ENCODE peak calls at places on chromosome 12, in seven cellular contexts. E is H1, J is fibroblast of lung, Y is Panc1, Q is heart left ventricle, Z is colonic mucosa, B is endodermal cell. C is an unnamed sample.
A peak's percentile ranks its signal among the peaks of the same experiment; 100 is the strongest.

GRCh38 chr12:34297790-34298164 is 275.5 kb downstream of the ALG10 start:
- DNase-seq in E (no peak), J (no peak), Y (no peak), Q (no peak), Z (no peak), B (no peak), C (no peak)

GRCh38 chr12:46916796-46917419 is 91.1 kb upstream of the SLC38A4 start:
- DNase-seq in E (no peak), J (peak; percentile 33), Y (no peak), Q (peak; percentile 49), Z (no peak), B (no peak), C (no peak)

GRCh38 chr12:93982847-93983315 is 165.5 kb upstream of the PLXNC1 start:
- DNase-seq in E (no peak), J (peak; percentile 85), Y (peak; percentile 22), Q (no peak), Z (no peak), B (peak; percentile 68), C (no peak)

GRCh38 chr12:2607881-2608607 is 186.7 kb upstream of the FKBP4 start:
- DNase-seq in E (no peak), J (no peak), Y (no peak), Q (no peak), Z (no peak), B (no peak), C (peak; percentile 54)

GRCh38 chr12:94149781-94150482 is 1.6 kb downstream of the PLXNC1 start:
- DNase-seq in E (no peak), J (peak; percentile 45), Y (no peak), Q (peak; percentile 74), Z (peak; percentile 54), B (peak; percentile 89), C (no peak)

GRCh38 chr12:12133259-12133658 is 62.5 kb downstream of the BCL2L14 start:
- DNase-seq in E (no peak), J (no peak), Y (no peak), Q (no peak), Z (no peak), B (no peak), C (no peak)

GRCh38 chr12:57755454-57756372 is 810 bp downstream of the MARCHF9 start:
- DNase-seq in E (no peak), J (no peak), Y (no peak), Q (peak; percentile 69), Z (peak; percentile 70), B (peak; percentile 83), C (no peak)

GRCh38 chr12:80861636-80862378 is 75.9 kb downstream of the LIN7A start:
- DNase-seq in E (no peak), J (peak; percentile 82), Y (no peak), Q (no peak), Z (no peak), B (no peak), C (no peak)

GRCh38 chr12:69052613-69053408 is 119.8 kb upstream of the CPM start:
- DNase-seq in E (peak; percentile 71), J (peak; percentile 73), Y (no peak), Q (no peak), Z (no peak), B (peak; percentile 90), C (no peak)

GRCh38 chr12:57047981-57048380 is 1.9 kb downstream of the MYO1A start:
- DNase-seq in E (no peak), J (no peak), Y (no peak), Q (no peak), Z (no peak), B (no peak), C (no peak)

GRCh38 chr12:116820077-116820656 is 61.1 kb downstream of the HRK start:
- DNase-seq in E (no peak), J (no peak), Y (no peak), Q (no peak), Z (no peak), B (no peak), C (no peak)

GRCh38 chr12:111636209-111636928 is 37.3 kb upstream of the ATXN2 start:
- DNase-seq in E (peak; percentile 13), J (peak; percentile 80), Y (no peak), Q (peak; percentile 69), Z (peak; percentile 31), B (peak; percentile 90), C (no peak)

GRCh38 chr12:122001379-122002209 is 20.1 kb upstream of the BCL7A start:
- DNase-seq in E (no peak), J (no peak), Y (no peak), Q (no peak), Z (no peak), B (no peak), C (no peak)

GRCh38 chr12:47079894-47080724 is at the start of gene AMIGO2:
- DNase-seq in E (no peak), J (peak; percentile 61), Y (no peak), Q (peak; percentile 72), Z (peak; percentile 40), B (peak; percentile 88), C (no peak)

GRCh38 chr12:53810950-53811349 is 59.2 kb upstream of the CISTR start:
- DNase-seq in E (no peak), J (no peak), Y (no peak), Q (no peak), Z (no peak), B (no peak), C (no peak)

GRCh38 chr12:3277261-3277943 is 200.2 kb downstream of the TSPAN9 start:
- DNase-seq in E (no peak), J (no peak), Y (no peak), Q (no peak), Z (no peak), B (no peak), C (peak; percentile 53)

GRCh38 chr12:27284751-27285150 is 40.7 kb downstream of the STK38L start:
- DNase-seq in E (no peak), J (peak; percentile 47), Y (no peak), Q (no peak), Z (no peak), B (no peak), C (no peak)

GRCh38 chr12:132848521-132848920 is 19.9 kb upstream of the GOLGA3 start:
- DNase-seq in E (no peak), J (no peak), Y (no peak), Q (no peak), Z (no peak), B (no peak), C (no peak)

GRCh38 chr12:47312794-47313426 is 233.2 kb upstream of the AMIGO2 start:
- DNase-seq in E (no peak), J (no peak), Y (no peak), Q (no peak), Z (no peak), B (no peak), C (no peak)

GRCh38 chr12:70398862-70399261 is 32.8 kb downstream of the KCNMB4 start:
- DNase-seq in E (no peak), J (no peak), Y (no peak), Q (no peak), Z (no peak), B (no peak), C (no peak)

GRCh38 chr12:107369006-107369405 is 275.7 kb upstream of the CRY1 start:
- DNase-seq in E (no peak), J (no peak), Y (no peak), Q (no peak), Z (no peak), B (no peak), C (no peak)

GRCh38 chr12:104669057-104669770 is 212.5 kb downstream of the CHST11 start:
- DNase-seq in E (no peak), J (peak; percentile 33), Y (no peak), Q (peak; percentile 71), Z (peak; percentile 41), B (peak; percentile 74), C (no peak)
- TF ChIP-seq CTCF in E (no peak), J (peak; percentile 27), Y (peak; percentile 27), Q (no peak), Z (no peak), B (no peak), C (peak; percentile 4)

DNA sequence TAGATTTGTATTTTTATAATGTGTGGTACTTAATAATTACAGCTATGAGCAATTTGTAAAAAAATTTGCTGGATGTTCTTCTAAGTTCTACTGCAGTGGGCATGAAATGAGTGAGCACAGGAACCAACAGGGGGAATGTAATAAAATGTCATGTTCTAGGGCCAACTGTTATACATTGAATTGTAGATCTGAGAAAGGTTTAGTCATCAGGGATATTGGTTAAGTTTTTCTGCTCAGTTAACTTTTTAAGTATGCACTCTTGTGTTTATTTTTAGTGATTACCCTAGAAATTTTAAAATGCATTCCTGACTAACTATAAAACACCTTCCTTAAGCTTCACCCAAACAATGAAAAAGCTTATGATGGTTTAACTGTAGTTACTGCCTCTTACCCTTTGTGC is 101.8 kb downstream of the CAND1 start:
- DNase-seq in E (no peak), J (no peak), Y (no peak), Q (no peak), Z (no peak), B (no peak), C (no peak)
- H3K4me3 ChIP-seq in E (no peak overlapping the region), J (no peak overlapping the region), Y (no peak overlapping the region), Q (no peak overlapping the region), Z (no peak overlapping the region), B (no peak overlapping the region), C (no peak overlapping the region)

GRCh38 chr12:64351265-64351664 is 39.3 kb downstream of the C12orf56 start:
- DNase-seq in E (no peak), J (no peak), Y (no peak), Q (no peak), Z (no peak), B (no peak), C (no peak)

GRCh38 chr12:64347630-64348029 is 42.9 kb downstream of the C12orf56 start:
- DNase-seq in E (no peak), J (no peak), Y (no peak), Q (no peak), Z (no peak), B (no peak), C (no peak)

DNA sequence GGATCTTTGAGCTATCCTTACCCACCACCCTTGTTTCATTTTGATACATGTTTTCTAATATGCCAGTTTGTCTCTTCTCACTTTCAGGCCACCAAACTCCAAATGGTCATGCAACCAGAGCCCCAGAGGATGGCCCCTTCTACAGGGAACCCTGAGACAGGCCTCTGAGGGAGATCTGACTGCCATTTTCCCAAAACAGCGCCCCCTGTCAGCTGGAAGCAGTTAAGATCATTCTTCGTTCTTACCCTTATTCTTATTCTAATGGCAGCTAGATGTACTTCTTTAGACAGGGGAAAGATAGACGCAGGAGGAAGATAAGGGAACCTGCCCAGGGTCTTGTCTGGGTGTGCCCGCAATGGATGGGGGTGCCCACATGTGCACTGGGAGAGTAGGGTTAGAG is 38.4 kb downstream of the C12orf56 start:
- DNase-seq in E (no peak), J (no peak), Y (no peak), Q (no peak), Z (no peak), B (peak; percentile 63), C (no peak)
- TF ChIP-seq CTCF in E (peak; percentile 7), J (no peak), Y (no peak), Q (no peak), Z (no peak), B (peak; percentile 35), C (no peak)

GRCh38 chr12:31872831-31873604 is 86.2 kb upstream of the RESF1 start:
- DNase-seq in E (no peak), J (no peak), Y (no peak), Q (no peak), Z (no peak), B (no peak), C (no peak)

GRCh38 chr12:31874961-31875608 is 84.1 kb upstream of the RESF1 start:
- DNase-seq in E (no peak), J (peak; percentile 18), Y (no peak), Q (peak; percentile 82), Z (peak; percentile 25), B (peak; percentile 81), C (no peak)

GRCh38 chr12:31877884-31878283 is 81.3 kb upstream of the RESF1 start:
- DNase-seq in E (no peak), J (no peak), Y (no peak), Q (no peak), Z (no peak), B (peak; percentile 53), C (no peak)

GRCh38 chr12:31876568-31877424 is 82.4 kb upstream of the RESF1 start:
- DNase-seq in E (no peak), J (no peak), Y (no peak), Q (no peak), Z (no peak), B (no peak), C (no peak)

GRCh38 chr12:31875609-31875964 is 83.6 kb upstream of the RESF1 start:
- DNase-seq in E (no peak), J (no peak), Y (no peak), Q (no peak), Z (no peak), B (no peak), C (no peak)
- H3K4me3 ChIP-seq in E (no peak overlapping the region), J (no peak overlapping the region), Y (no peak overlapping the region), Q (no peak overlapping the region), Z (no peak overlapping the region), B (no peak overlapping the region), C (no peak overlapping the region)

C was measured in LNCaP clone FGC.